ENCODE peak calls at places on chromosomes 7 and 10, in seven cellular contexts. Z is HuH-7; B is fibroblast of lung; K is GM12892; I is stimulated activated CD8-positive, alpha-beta memory T cell treated with anti-CD3 and anti-CD28 coated beads, Interleukin-15, amount 100 ng/mL, for 4 hours; H is stimulated activated CD4-positive, alpha-beta T cell treated with anti-CD3 and anti-CD28 coated beads, Interleukin-12 subunit alpha, Interleukin-12 subunit beta, amount 100 ng/mL, for 24 hours; W is stromal cell of bone marrow. Y is an unnamed sample.

GRCh38 chr7:46244752-46245151 is 323.7 kb upstream of the IGFBP3 start:
- DNase-seq in Z (no peak), B (peak), W (no peak), H (no peak), I (no peak), K (no peak), Y (no peak)

GRCh38 chr7:150717821-150718420 is 1.5 kb downstream of the GIMAP1 start:
- DNase-seq in B (no peak), Z (no peak), H (no peak), K (no peak), W (no peak), I (no peak), Y (no peak)

GRCh38 chr10:84391326-84391725 is 62.9 kb downstream of the CCSER2 start:
- DNase-seq in Z (no peak), B (peak), I (no peak), K (no peak), H (no peak), W (no peak), Y (no peak)

GRCh38 chr7:27159278-27160146 is 3.0 kb upstream of the HOXA7 start:
- DNase-seq in H (no peak), Z (no peak), I (no peak), W (no peak), B (no peak), K (no peak), Y (peak)

GRCh38 chr7:69893915-69894314 is 295.6 kb downstream of the AUTS2 start:
- DNase-seq in K (no peak), B (peak), I (no peak), Z (no peak), H (no peak), W (peak), Y (no peak)

GRCh38 chr7:20438665-20439376 is 108.1 kb downstream of the ITGB8 start:
- DNase-seq in B (no peak), K (no peak), H (no peak), Z (no peak), I (no peak), W (no peak), Y (no peak)

GRCh38 chr7:84216477-84216876 is 21.9 kb upstream of the SEMA3A start:
- DNase-seq in W (no peak), K (no peak), I (no peak), Z (no peak), B (peak), H (no peak), Y (no peak)

GRCh38 chr10:59346321-59346720 is 16.0 kb downstream of the FAM13C start:
- DNase-seq in B (no peak), Z (no peak), I (no peak), H (no peak), K (no peak), W (no peak), Y (no peak)

GRCh38 chr7:84058311-84059076 is 136.1 kb downstream of the SEMA3A start:
- DNase-seq in H (no peak), K (no peak), B (peak), W (no peak), Z (no peak), I (no peak), Y (no peak)

GRCh38 chr10:79356104-79356503 is 8.8 kb downstream of the PPIF start:
- DNase-seq in H (no peak), Z (no peak), W (no peak), B (no peak), I (no peak), K (no peak), Y (no peak)

GRCh38 chr10:47023237-47024045 is 112.2 kb downstream of the PTPN20 start:
- DNase-seq in B (no peak), K (no peak), I (no peak), H (no peak), Z (no peak), W (no peak), Y (no peak)

Y was measured in kidney.